ENCODE peak calls at places on chromosomes 11 and 22, in ten cellular contexts. Q is WTC11, M is choroid plexus epithelial cell, A is body of pancreas, W is GM20000, H is adrenal gland, T is AG09309, L is astrocyte of the cerebellum, V is ascending aorta, G is AG04450. F is an unnamed sample.

GRCh38 chr11:10601722-10602281 is 33.3 kb upstream of the LYVE1 start:
- DNase-seq in Q (no peak), M (no peak), A (peak; percentile 41), W (no peak), H (peak; percentile 57), T (no peak), L (no peak), V (no peak), G (no peak), F (no peak)

GRCh38 chr11:3831378-3832239 is 9.2 kb downstream of the RHOG start:
- DNase-seq in Q (no peak), M (peak; percentile 24), A (no peak), W (no peak), H (peak; percentile 54), T (no peak), L (no peak), V (no peak), G (no peak), F (no peak)

GRCh38 chr11:19644316-19644715 is 68.3 kb upstream of the NAV2 start:
- DNase-seq in Q (no peak), M (no peak), A (no peak), W (no peak), H (no peak), T (no peak), L (peak; percentile 89), V (no peak), G (no peak), F (no peak)

GRCh38 chr22:20117656-20118571 is 888 bp upstream of the TRMT2A start:
- DNase-seq in Q (no peak), M (peak; percentile 34), A (peak; percentile 28), W (peak; percentile 77), H (no peak), T (no peak), L (no peak), V (no peak), G (no peak), F (no peak)

GRCh38 chr11:35944503-35945136 is 758 bp downstream of the LDLRAD3 start:
- DNase-seq in Q (no peak), M (peak; percentile 12), A (no peak), W (no peak), H (peak; percentile 17), T (no peak), L (no peak), V (peak; percentile 64), G (no peak), F (peak; percentile 30)

GRCh38 chr11:125980421-125980820 is 34.6 kb downstream of the VSIG10L2 start:
- DNase-seq in Q (no peak), M (no peak), A (no peak), W (no peak), H (no peak), T (no peak), L (no peak), V (no peak), G (no peak), F (no peak)

GRCh38 chr11:108346451-108346850 is 120.9 kb downstream of the C11orf65 start:
- DNase-seq in Q (no peak), M (no peak), A (no peak), W (no peak), H (no peak), T (no peak), L (no peak), V (no peak), G (no peak), F (no peak)

GRCh38 chr22:30047364-30047738 is 32.9 kb upstream of the HORMAD2 start:
- DNase-seq in Q (no peak), M (peak; percentile 59), A (no peak), W (peak; percentile 38), H (no peak), T (no peak), L (no peak), V (no peak), G (no peak), F (no peak)

GRCh38 chr11:46537851-46538295 is 56.0 kb downstream of the AMBRA1 start:
- DNase-seq in Q (peak; percentile 76), M (peak; percentile 90), A (peak; percentile 66), W (peak; percentile 75), H (peak; percentile 65), T (no peak), L (peak; percentile 78), V (peak; percentile 69), G (peak; percentile 61), F (peak; percentile 66)

GRCh38 chr11:108324587-108324986 is 101.7 kb downstream of the ATM start:
- DNase-seq in Q (no peak), M (peak; percentile 33), A (no peak), W (no peak), H (no peak), T (peak; percentile 31), L (no peak), V (no peak), G (no peak), F (no peak)

GRCh38 chr11:17014321-17014773 is at the start of gene PLEKHA7:
- DNase-seq in Q (peak; percentile 37), M (no peak), A (no peak), W (peak; percentile 66), H (no peak), T (no peak), L (no peak), V (no peak), G (no peak), F (peak; percentile 12)

GRCh38 chr11:75432911-75433321 is at the start of gene KLHL35:
- DNase-seq in Q (no peak), M (no peak), A (no peak), W (no peak), H (no peak), T (no peak), L (no peak), V (no peak), G (no peak), F (no peak)

GRCh38 chr11:113736323-113736722 is 30.2 kb upstream of the TMPRSS5 start:
- DNase-seq in Q (no peak), M (no peak), A (no peak), W (no peak), H (no peak), T (no peak), L (no peak), V (no peak), G (no peak), F (no peak)

GRCh38 chr22:48595511-48595905 is 1232.2 kb downstream of the BRD1 start:
- DNase-seq in Q (no peak), M (no peak), A (no peak), W (no peak), H (no peak), T (no peak), L (no peak), V (no peak), G (no peak), F (no peak)
- TF ChIP-seq CTCF in Q (no peak), M (no peak), A (no peak), W (no peak), H (no peak), T (no peak), L (no peak), V (no peak), G (no peak), F (no peak)

GRCh38 chr22:37126882-37127281 is 17.4 kb upstream of the TMPRSS6 start:
- DNase-seq in Q (peak; percentile 47), M (no peak), A (no peak), W (no peak), H (no peak), T (no peak), L (no peak), V (no peak), G (no peak), F (no peak)
- TF ChIP-seq CTCF in Q (peak; percentile 59), M (peak; percentile 34), A (no peak), W (peak; percentile 14), H (peak; percentile 14), T (peak; percentile 33), L (peak; percentile 36), V (no peak), G (peak; percentile 14), F (no peak)

DNA sequence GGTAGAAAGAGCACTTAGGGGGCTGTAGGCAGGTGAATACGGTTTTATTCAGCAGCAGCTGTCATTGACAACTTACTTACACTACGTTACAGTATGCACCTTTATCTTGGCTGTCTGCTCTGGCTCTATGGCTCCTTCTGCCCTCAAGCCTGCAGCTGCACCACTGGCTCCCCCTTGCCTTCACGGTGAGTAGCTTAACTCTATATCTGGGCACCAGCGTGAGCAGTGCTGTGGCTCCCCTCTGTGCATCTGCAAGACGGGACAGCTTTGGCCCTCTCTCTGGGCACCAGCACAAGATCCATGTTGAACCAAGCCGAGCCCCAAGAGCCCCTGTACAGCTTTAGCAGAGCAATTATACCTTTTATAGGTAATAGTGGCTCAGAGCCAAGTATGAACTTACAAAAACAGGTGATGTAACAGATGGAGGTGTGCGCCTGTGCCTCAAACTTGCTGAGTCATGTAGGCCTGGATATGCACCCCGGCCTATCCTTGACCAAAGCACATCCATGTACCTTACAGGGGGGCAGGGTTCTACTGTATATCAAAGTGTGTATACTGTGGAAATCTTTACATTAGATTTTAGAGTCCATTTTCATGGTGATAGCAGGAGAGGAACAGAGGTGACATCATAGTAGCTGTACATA is 96.9 kb upstream of the CTSC start:
- DNase-seq in Q (no peak), M (no peak), A (no peak), W (no peak), H (no peak), T (no peak), L (no peak), V (no peak), G (no peak), F (no peak)
- TF ChIP-seq CTCF in Q (no peak), M (no peak), A (no peak), W (no peak), H (no peak), T (no peak), L (no peak), V (no peak), G (no peak), F (no peak)

GRCh38 chr11:40877981-40878380 is 581.5 kb downstream of the LRRC4C start:
- DNase-seq in Q (no peak), M (no peak), A (no peak), W (no peak), H (no peak), T (no peak), L (no peak), V (no peak), G (no peak), F (no peak)

GRCh38 chr11:40877256-40877655 is 582.2 kb downstream of the LRRC4C start:
- DNase-seq in Q (no peak), M (no peak), A (no peak), W (no peak), H (no peak), T (no peak), L (peak; percentile 0), V (no peak), G (no peak), F (peak; percentile 45)

GRCh38 chr11:40882301-40882700 is 577.2 kb downstream of the LRRC4C start:
- DNase-seq in Q (no peak), M (no peak), A (no peak), W (no peak), H (no peak), T (no peak), L (no peak), V (no peak), G (no peak), F (no peak)

GRCh38 chr11:40885257-40885947 is 574.0 kb downstream of the LRRC4C start:
- DNase-seq in Q (no peak), M (no peak), A (no peak), W (no peak), H (no peak), T (no peak), L (no peak), V (no peak), G (no peak), F (no peak)

DNA sequence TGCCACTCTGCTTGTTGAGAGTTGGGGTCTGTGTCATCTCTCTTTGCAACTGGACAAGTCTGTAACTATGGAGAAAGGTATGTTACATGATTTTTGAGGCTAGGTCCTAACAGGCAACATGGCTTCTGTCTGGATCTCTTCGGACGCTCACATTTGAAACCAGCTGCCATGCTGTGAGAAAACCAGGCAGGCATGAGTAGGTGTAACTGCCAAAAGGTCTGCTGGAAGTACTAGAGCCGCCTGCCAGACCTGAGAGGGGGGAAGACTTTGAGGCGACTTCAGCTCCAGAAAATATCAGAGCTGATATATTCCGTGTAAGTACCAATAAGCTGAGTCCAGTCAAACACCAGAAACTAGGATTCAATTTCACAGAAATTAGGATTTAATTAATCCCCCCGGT is 579.5 kb downstream of the LRRC4C start:
- DNase-seq in Q (no peak), M (no peak), A (no peak), W (no peak), H (no peak), T (no peak), L (no peak), V (no peak), G (no peak), F (no peak)
- TF ChIP-seq CTCF in Q (no peak), M (no peak), A (no peak), W (no peak), H (no peak), T (no peak), L (no peak), V (no peak), G (no peak), F (no peak)